ENCODE peak calls at places on chromosomes 6 and 20, in nine cellular contexts. M is HepG2, O is GM23248, Q is lung, L is A673, F is heart right ventricle, X is neuronal stem cell, J is right lobe of liver, W is left ventricle myocardium inferior. E is an unnamed sample. For H3K4me1, the result is how much of the 10 kb centered on the place peaks cover.

GRCh38 chr6:29828471-29828797 is 809 bp downstream of the HLA-G start:
- DNase-seq in X (no peak), J (no peak), Q (no peak), F (no peak), W (no peak), M (no peak), L (no peak), O (peak), E (no peak)

GRCh38 chr6:56749632-56750151 is 107.0 kb upstream of the DST start:
- DNase-seq in X (no peak), L (no peak), M (peak), F (no peak), Q (no peak), J (no peak), W (no peak), O (peak), E (no peak)

GRCh38 chr6:103893082-103893481 is 966.6 kb downstream of the HACE1 start:
- DNase-seq in W (no peak), M (no peak), Q (no peak), L (peak), J (no peak), F (no peak), X (no peak), O (no peak), E (no peak)

GRCh38 chr6:29516108-29516507 is 28.4 kb upstream of the MAS1L start:
- DNase-seq in Q (no peak), O (peak), J (no peak), L (peak), X (no peak), W (no peak), F (no peak), M (no peak), E (no peak)

GRCh38 chr6:28280595-28281287 is 631 bp upstream of the PGBD1 start:
- DNase-seq in X (no peak), O (no peak), L (no peak), W (no peak), J (no peak), F (no peak), M (no peak), Q (no peak), E (no peak)

GRCh38 chr6:110514818-110515217 is 38.4 kb upstream of the SLC22A16 start:
- DNase-seq in J (no peak), W (no peak), O (no peak), M (no peak), Q (no peak), F (no peak), L (no peak), X (no peak), E (no peak)

GRCh38 chr6:75215291-75215690 is 9.4 kb upstream of the COL12A1 start:
- DNase-seq in O (no peak), W (no peak), M (no peak), J (no peak), L (no peak), Q (no peak), X (no peak), F (no peak), E (no peak)

GRCh38 chr6:131741688-131742393 is 31.0 kb upstream of the CTAGE9 start:
- DNase-seq in L (no peak), W (no peak), O (no peak), X (no peak), M (no peak), F (no peak), Q (no peak), J (no peak), E (no peak)

GRCh38 chr6:14775528-14775927 is 470.3 kb upstream of the JARID2 start:
- DNase-seq in M (no peak), W (no peak), F (no peak), J (no peak), Q (no peak), L (no peak), O (no peak), X (no peak), E (no peak)

GRCh38 chr20:64063389-64064144 is 569 bp downstream of the TCEA2 start:
- DNase-seq in Q (no peak), F (no peak), L (peak), O (peak), X (no peak), W (no peak), J (no peak), M (no peak), E (no peak)

GRCh38 chr20:64065062-64065972 is 2.3 kb downstream of the TCEA2 start:
- DNase-seq in X (no peak), Q (no peak), W (no peak), O (no peak), L (no peak), J (no peak), M (no peak), F (no peak), E (no peak)

GRCh38 chr20:64065973-64066341 is 3.0 kb downstream of the TCEA2 start:
- DNase-seq in J (peak), W (no peak), M (no peak), L (no peak), O (peak), F (no peak), Q (no peak), X (no peak), E (no peak)

GRCh38 chr20:64062596-64063388 is at the start of gene TCEA2:
- DNase-seq in M (peak), X (peak), O (peak), L (peak), F (peak), W (peak), J (peak), Q (peak), E (peak)

GRCh38 chr20:64064145-64064698 is 1.2 kb downstream of the TCEA2 start:
- DNase-seq in L (no peak), W (no peak), O (peak), F (no peak), J (peak), X (no peak), Q (no peak), M (no peak), E (peak)
- H3K4me1 ChIP-seq in L (under half), W (under half), O (under half), F (under half), J (under half), X (under half), Q (under half), M (half or more), E (under half)

GRCh38 chr6:33694977-33695376 is 16.5 kb downstream of the UQCC2 start:
- DNase-seq in F (no peak), O (no peak), Q (no peak), M (no peak), W (no peak), J (peak), X (no peak), L (no peak), E (no peak)
- H3K27ac ChIP-seq in F (peak), O (peak), Q (peak), M (no peak), W (peak), J (no peak), X (no peak), L (peak), E (no peak)

GRCh38 chr6:10383312-10384063 is 31.4 kb downstream of the TFAP2A start:
- DNase-seq in X (no peak), J (no peak), F (no peak), O (no peak), Q (no peak), L (no peak), W (no peak), M (no peak), E (no peak)
- H3K4me3 ChIP-seq in X (peak), J (no peak), F (no peak), O (peak), Q (peak), L (peak), W (peak), M (peak), E (no peak)

GRCh38 chr6:3872370-3872854 is 23.2 kb downstream of the FAM50B start:
- DNase-seq in X (no peak), L (no peak), Q (no peak), J (peak), O (no peak), M (peak), W (no peak), F (no peak), E (no peak)
- H3K4me1 ChIP-seq in X (under half), L (under half), Q (under half), J (under half), O (under half), M (half or more), W (under half), F (under half), E (under half)

DNA sequence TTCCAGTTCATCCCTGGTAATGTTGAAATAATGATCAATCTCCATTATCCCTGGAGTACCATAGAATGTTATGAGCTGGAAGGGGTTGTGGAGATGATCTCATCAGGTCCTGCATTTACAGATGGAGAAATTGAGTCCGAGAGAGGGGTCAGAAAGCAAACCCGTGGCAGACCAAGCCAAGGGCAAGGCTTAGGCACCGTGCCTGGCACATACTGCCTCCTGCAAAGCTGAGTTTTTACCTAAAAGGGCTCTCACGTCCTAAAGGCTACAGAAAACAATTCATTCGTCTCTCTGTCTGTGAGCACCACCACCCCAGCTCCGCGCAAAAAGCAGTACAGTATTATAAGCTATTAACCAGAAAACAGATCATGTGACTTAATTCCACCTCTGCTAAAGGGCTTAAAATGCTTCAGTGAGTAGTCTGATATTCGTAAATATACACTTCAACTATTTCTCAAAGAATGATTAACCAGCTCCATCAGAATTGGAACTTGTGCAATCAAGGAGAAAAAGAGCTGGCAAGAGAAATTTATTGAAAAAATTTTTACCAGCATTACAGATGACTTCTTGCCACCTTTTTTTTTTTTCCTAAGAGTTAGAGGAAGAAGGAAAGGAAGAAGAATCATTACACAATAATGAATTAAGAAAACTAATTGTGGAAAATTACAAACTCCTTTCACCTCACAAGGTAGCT is 3.4 kb upstream of the PARD6B start:
- DNase-seq in M (peak), X (no peak), F (no peak), W (no peak), J (no peak), O (no peak), Q (no peak), L (no peak), E (no peak)
- H3K27ac ChIP-seq in M (peak), X (no peak), F (no peak), W (no peak), J (peak), O (no peak), Q (no peak), L (no peak), E (no peak)

GRCh38 chr6:109486068-109486467 is 3.0 kb upstream of the ZBTB24 start:
- DNase-seq in X (no peak), M (peak), J (no peak), Q (no peak), L (no peak), F (no peak), W (no peak), O (no peak), E (no peak)

GRCh38 chr6:109496036-109496761 is 13.2 kb upstream of the ZBTB24 start:
- DNase-seq in X (no peak), O (no peak), F (no peak), Q (no peak), L (no peak), J (no peak), W (no peak), M (no peak), E (no peak)

GRCh38 chr6:109493865-109494264 is 10.8 kb upstream of the ZBTB24 start:
- DNase-seq in X (no peak), W (no peak), M (no peak), J (no peak), L (no peak), Q (no peak), O (no peak), F (no peak), E (no peak)

GRCh38 chr6:109490708-109491107 is 7.7 kb upstream of the ZBTB24 start:
- DNase-seq in X (no peak), W (no peak), J (no peak), L (no peak), F (no peak), Q (no peak), O (no peak), M (no peak), E (no peak)

DNA sequence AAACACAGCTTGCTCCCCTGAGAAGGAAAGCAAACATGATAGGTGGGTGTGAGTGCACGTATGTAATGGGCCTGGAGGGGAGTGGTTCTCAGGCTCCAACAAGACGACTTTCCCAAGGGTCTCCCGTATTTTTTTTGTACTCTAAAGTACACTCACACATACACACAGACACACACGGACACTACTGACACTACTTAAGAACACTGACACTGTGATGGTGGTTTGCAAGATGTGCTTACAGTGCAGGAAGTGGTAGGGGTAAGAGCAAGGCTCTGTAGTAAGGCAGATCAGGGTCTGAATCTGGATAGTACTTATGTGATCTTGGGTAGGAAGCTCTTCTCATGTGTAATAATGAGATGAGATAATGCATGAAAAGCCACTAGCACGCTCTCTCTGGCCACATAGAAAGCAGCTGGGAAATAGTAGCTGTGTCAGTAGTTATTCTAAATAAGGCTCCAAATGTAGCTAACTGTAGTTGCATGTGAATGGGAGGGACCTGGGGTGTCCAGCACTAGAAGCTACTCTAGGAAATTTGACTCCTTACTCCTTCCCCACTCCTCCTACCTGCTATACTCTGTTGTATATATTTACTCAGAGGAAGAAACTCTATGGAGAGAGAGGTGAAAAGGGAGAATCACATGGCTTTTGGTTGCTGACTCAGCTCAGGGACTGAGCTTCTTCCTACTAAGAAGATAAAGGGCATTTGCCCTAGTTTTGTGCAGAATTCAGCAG is 8.4 kb upstream of the ZBTB24 start:
- DNase-seq in J (no peak), Q (no peak), W (no peak), L (no peak), O (peak), X (no peak), M (no peak), F (no peak), E (no peak)
- H3K4me3 ChIP-seq in J (no peak), Q (no peak), W (no peak), L (no peak), O (no peak), X (no peak), M (no peak), F (no peak), E (no peak)

DNA sequence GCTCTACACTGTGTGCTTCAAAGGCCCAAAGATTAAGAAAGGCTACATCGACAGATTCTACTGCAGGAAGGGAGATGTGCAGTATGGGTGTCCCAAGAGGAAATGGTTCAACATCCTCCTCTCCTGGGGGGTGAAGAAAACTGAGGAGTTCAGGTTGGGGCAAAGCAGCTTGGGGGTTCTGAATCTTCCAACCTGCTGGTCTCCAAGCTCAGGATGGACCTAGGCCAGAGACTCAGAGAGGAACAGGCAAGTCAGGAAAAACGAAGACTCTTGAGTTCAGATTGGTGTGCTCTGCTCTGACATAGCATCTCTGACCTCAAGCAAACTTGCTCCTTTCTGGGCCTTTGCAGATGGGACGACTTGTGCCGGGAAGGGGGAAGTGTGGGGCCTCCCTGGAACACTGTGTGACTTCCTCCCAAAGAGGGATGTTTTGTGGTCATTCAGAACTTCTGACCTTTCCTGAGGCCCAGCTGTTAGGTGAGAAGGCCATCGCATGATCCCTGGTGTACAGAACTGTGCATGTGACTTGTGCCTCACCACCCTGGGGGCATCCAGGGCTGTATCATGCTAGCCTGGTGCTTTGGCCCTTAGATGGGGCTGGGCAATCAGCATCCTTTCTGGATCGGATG is 31.1 kb downstream of the DAAM2 start:
- DNase-seq in X (no peak), O (no peak), L (no peak), M (no peak), F (peak), J (no peak), Q (peak), W (peak), E (no peak)
- H3K4me1 ChIP-seq in X (under half), O (under half), L (under half), M (under half), F (half or more), J (under half), Q (under half), W (half or more), E (under half)

DNA sequence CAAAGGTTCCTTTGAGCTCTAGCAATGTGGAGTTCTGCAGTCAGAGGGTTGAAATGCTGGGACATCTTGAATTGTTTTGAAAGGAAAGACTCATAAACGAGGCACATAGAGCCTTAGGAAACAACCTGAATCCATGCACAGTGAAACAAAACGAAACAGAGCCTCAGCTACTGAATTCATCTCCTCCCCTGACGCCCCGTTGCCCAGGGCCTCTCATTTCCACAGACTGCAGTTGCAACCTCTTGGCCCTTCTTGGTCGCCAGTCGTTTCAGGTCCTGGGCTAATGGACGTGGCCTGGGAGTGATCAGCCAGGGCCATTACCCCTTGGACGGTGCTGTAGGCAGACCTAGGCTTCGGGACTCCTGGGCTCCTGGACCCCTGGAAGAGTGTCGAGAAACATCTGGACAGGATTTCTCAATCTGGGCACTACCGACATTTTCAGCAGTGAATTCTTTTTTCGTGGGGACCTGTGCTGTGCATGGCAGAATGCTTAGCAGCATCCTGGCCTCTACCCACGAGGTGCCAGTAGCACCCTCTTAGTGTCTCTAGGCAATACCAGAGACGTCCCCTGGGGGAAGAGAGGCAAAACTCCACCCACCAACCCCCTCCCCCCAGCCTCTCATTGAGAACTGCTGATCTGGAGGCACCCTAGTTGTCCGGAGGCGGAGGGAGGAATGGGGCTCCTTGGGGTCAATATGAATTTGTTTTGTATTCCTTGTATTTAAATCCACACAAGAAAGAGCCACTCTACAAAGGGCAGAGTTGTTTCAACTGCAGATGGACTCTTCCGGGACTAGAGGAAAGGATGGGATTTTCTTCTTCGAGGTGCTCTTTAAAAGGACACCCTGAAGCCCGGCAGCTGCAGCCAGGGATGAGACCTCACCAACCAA is 50.2 kb downstream of the TMEM242 start:
- DNase-seq in Q (no peak), L (peak), J (no peak), X (no peak), W (no peak), M (peak), F (no peak), O (peak), E (no peak)
- H3K27ac ChIP-seq in Q (no peak), L (no peak), J (no peak), X (no peak), W (peak), M (no peak), F (peak), O (no peak), E (no peak)

E was measured in aorta.